ENCODE peak calls at places on chromosome 21, in nine cellular contexts. X is H9; Z is kidney glomerular epithelial cell; S is stimulated activated CD4-positive, alpha-beta T cell treated with anti-CD3 and anti-CD28 coated beads, Interleukin-15, amount 100 ng/mL, for 1 hour; F is HFFc6; U is fibroblast of villous mesenchyme; A is B cell; N is right lobe of liver; G is activated CD8-positive, alpha-beta T cell treated with anti-CD3 and anti-CD28 coated beads, Interleukin-2, amount 10 ng/mL, durations not matched to agents 7 days and 5 days. O is an unnamed sample.

GRCh38 chr21:27703806-27704205 is 736.9 kb upstream of the ADAMTS5 start:
- DNase-seq in X (no peak), Z (no peak), S (no peak), F (no peak), U (no peak), A (no peak), N (no peak), G (no peak), O (no peak)

GRCh38 chr21:41460578-41461527 is 34.8 kb downstream of the MX1 start:
- DNase-seq in X (peak), Z (peak), S (peak), F (peak), U (peak), A (peak), N (peak), G (peak), O (peak)

GRCh38 chr21:28138272-28138671 is 854.4 kb downstream of the LTN1 start:
- DNase-seq in X (no peak), Z (no peak), S (no peak), F (peak), U (peak), A (no peak), N (no peak), G (no peak), O (no peak)

GRCh38 chr21:39593522-39593921 is 19.2 kb upstream of the B3GALT5 start:
- DNase-seq in X (no peak), Z (no peak), S (no peak), F (no peak), U (no peak), A (no peak), N (no peak), G (no peak), O (no peak)

GRCh38 chr21:32516729-32517649 is 68.3 kb downstream of the TCP10L start:
- DNase-seq in X (no peak), Z (no peak), S (no peak), F (peak), U (peak), A (no peak), N (no peak), G (no peak), O (no peak)

GRCh38 chr21:21007606-21008005 is 9.4 kb downstream of the NCAM2 start:
- DNase-seq in X (no peak), Z (no peak), S (no peak), F (peak), U (peak), A (no peak), N (no peak), G (no peak), O (no peak)

GRCh38 chr21:46437096-46437498 is 21.6 kb upstream of the DIP2A start:
- DNase-seq in X (no peak), Z (no peak), S (no peak), F (no peak), U (no peak), A (no peak), N (no peak), G (no peak), O (no peak)

GRCh38 chr21:27581168-27581567 is 614.3 kb upstream of the ADAMTS5 start:
- DNase-seq in X (no peak), Z (peak), S (no peak), F (peak), U (no peak), A (no peak), N (no peak), G (no peak), O (no peak)

GRCh38 chr21:42571391-42572150 is 57.9 kb downstream of the SLC37A1 start:
- DNase-seq in X (no peak), Z (no peak), S (no peak), F (no peak), U (no peak), A (no peak), N (peak), G (no peak), O (no peak)

GRCh38 chr21:16840549-16840948 is 672.3 kb upstream of the CXADR start:
- DNase-seq in X (no peak), Z (no peak), S (no peak), F (no peak), U (no peak), A (no peak), N (no peak), G (no peak), O (no peak)

GRCh38 chr21:36203603-36203889 is 46.9 kb downstream of the DOP1B start:
- DNase-seq in X (no peak), Z (peak), S (no peak), F (peak), U (peak), A (no peak), N (no peak), G (peak), O (peak)

GRCh38 chr21:26846036-26846931 is 1.1 kb upstream of the ADAMTS1 start:
- DNase-seq in X (peak), Z (peak), S (no peak), F (peak), U (peak), A (no peak), N (peak), G (peak), O (no peak)

GRCh38 chr21:39707316-39707715 is 37.7 kb upstream of the IGSF5 start:
- DNase-seq in X (peak), Z (no peak), S (no peak), F (no peak), U (no peak), A (no peak), N (no peak), G (no peak), O (no peak)

GRCh38 chr21:33971492-33972013 is 55.9 kb upstream of the ATP5PO start:
- DNase-seq in X (no peak), Z (peak), S (no peak), F (peak), U (peak), A (no peak), N (no peak), G (no peak), O (no peak)

GRCh38 chr21:32645261-32646182 is 33.3 kb upstream of the CFAP298 start:
- DNase-seq in X (peak), Z (no peak), S (no peak), F (no peak), U (no peak), A (no peak), N (no peak), G (no peak), O (no peak)

GRCh38 chr21:38950388-38951094 is 144.8 kb downstream of the ETS2 start:
- DNase-seq in X (no peak), Z (peak), S (no peak), F (peak), U (peak), A (no peak), N (no peak), G (no peak), O (no peak)

GRCh38 chr21:15669247-15669646 is 60.5 kb upstream of the USP25 start:
- DNase-seq in X (no peak), Z (peak), S (no peak), F (peak), U (peak), A (no peak), N (no peak), G (no peak), O (no peak)

GRCh38 chr21:9735421-9735961 is 785.9 kb upstream of the TPTE start:
- DNase-seq in X (no peak), Z (no peak), S (no peak), F (no peak), U (no peak), A (no peak), N (no peak), G (no peak), O (no peak)

GRCh38 chr21:17925900-17926299 is 106.7 kb upstream of the C21orf91 start:
- DNase-seq in X (no peak), Z (peak), S (no peak), F (peak), U (peak), A (no peak), N (no peak), G (no peak), O (no peak)

GRCh38 chr21:46122241-46122671 is 24.3 kb downstream of the COL6A2 start:
- DNase-seq in X (no peak), Z (no peak), S (no peak), F (peak), U (peak), A (peak), N (peak), G (no peak), O (no peak)

GRCh38 chr21:41562101-41563000 is 54.4 kb upstream of the TMPRSS2 start:
- DNase-seq in X (no peak), Z (no peak), S (no peak), F (no peak), U (no peak), A (no peak), N (peak), G (no peak), O (no peak)

GRCh38 chr21:45074048-45074817 is at the start of gene ADARB1:
- DNase-seq in X (peak), Z (peak), S (peak), F (no peak), U (peak), A (peak), N (peak), G (peak), O (peak)

GRCh38 chr21:36035381-36035791 is 24.9 kb downstream of the SETD4 start:
- DNase-seq in X (peak), Z (no peak), S (no peak), F (no peak), U (no peak), A (no peak), N (no peak), G (no peak), O (no peak)

GRCh38 chr21:31284797-31285397 is 59.2 kb downstream of the TIAM1 start:
- DNase-seq in X (no peak), Z (no peak), S (no peak), F (no peak), U (no peak), A (no peak), N (no peak), G (no peak), O (no peak)

GRCh38 chr21:38820471-38821239 is 14.9 kb downstream of the ETS2 start:
- DNase-seq in X (no peak), Z (no peak), S (no peak), F (no peak), U (peak), A (no peak), N (peak), G (no peak), O (no peak)

GRCh38 chr21:44625756-44626155 is 1.1 kb upstream of the KRTAP10-9 start:
- DNase-seq in X (no peak), Z (no peak), S (no peak), F (no peak), U (no peak), A (no peak), N (no peak), G (no peak), O (no peak)

GRCh38 chr21:42254631-42255030 is 35.7 kb downstream of the ABCG1 start:
- DNase-seq in X (no peak), Z (no peak), S (no peak), F (no peak), U (no peak), A (no peak), N (no peak), G (no peak), O (no peak)

GRCh38 chr21:40706806-40707205 is 140.2 kb downstream of the DSCAM start:
- DNase-seq in X (no peak), Z (no peak), S (no peak), F (peak), U (no peak), A (no peak), N (no peak), G (no peak), O (no peak)

GRCh38 chr21:38244407-38244787 is 12.4 kb upstream of the KCNJ15 start:
- DNase-seq in X (no peak), Z (no peak), S (no peak), F (peak), U (no peak), A (no peak), N (no peak), G (no peak), O (no peak)

GRCh38 chr21:44551290-44552015 is at the start of gene KRTAP10-2:
- DNase-seq in X (peak), Z (no peak), S (no peak), F (no peak), U (no peak), A (no peak), N (no peak), G (peak), O (no peak)

GRCh38 chr21:33668180-33668579 is 25.9 kb downstream of the ITSN1 start:
- DNase-seq in X (no peak), Z (no peak), S (no peak), F (peak), U (no peak), A (no peak), N (no peak), G (no peak), O (no peak)

GRCh38 chr21:39568380-39568779 is 44.4 kb upstream of the B3GALT5 start:
- DNase-seq in X (peak), Z (no peak), S (no peak), F (no peak), U (no peak), A (no peak), N (no peak), G (no peak), O (no peak)